ENCODE peak calls at places on chromosome 1, in four cellular contexts. N is activated gamma-delta T cell treated with anti-CD3 and anti-CD28 coated beads, Interleukin-2, amount 50 U/mL, for 16 hours; S is chondrocyte; M is neural progenitor cell. T is an unnamed sample.

GRCh38 chr1:247294282-247294681 is 37.4 kb downstream of the ZNF496 start:
- DNase-seq in N (no peak), S (no peak), M (no peak), T (no peak)

GRCh38 chr1:84298688-84299535 is 2.6 kb upstream of the SAMD13 start:
- DNase-seq in N (no peak), S (peak; percentile 80), M (peak; percentile 57), T (peak; percentile 8)

GRCh38 chr1:180343931-180344406 is 113.9 kb downstream of the LHX4 start:
- DNase-seq in N (no peak), S (no peak), M (no peak), T (no peak)

GRCh38 chr1:35016406-35016805 is 15.3 kb downstream of the ZMYM6 start:
- DNase-seq in N (no peak), S (no peak), M (no peak), T (no peak)

GRCh38 chr1:187790724-187791123 is 962.0 kb downstream of the PLA2G4A start:
- DNase-seq in N (no peak), S (no peak), M (no peak), T (no peak)

GRCh38 chr1:223500560-223501425 is 107.6 kb downstream of the CCDC185 start:
- DNase-seq in N (no peak), S (no peak), M (no peak), T (no peak)

GRCh38 chr1:14919755-14920154 is 233.8 kb upstream of the TMEM51 start:
- DNase-seq in N (no peak), S (no peak), M (no peak), T (no peak)

GRCh38 chr1:27360159-27361043 is 6.4 kb downstream of the MAP3K6 start:
- DNase-seq in N (no peak), S (peak; percentile 92), M (peak; percentile 66), T (no peak)

GRCh38 chr1:116697892-116698595 is 30.5 kb upstream of the IGSF3 start:
- DNase-seq in N (no peak), S (no peak), M (no peak), T (no peak)

GRCh38 chr1:236534164-236534651 is 10.4 kb downstream of the LGALS8 start:
- DNase-seq in N (no peak), S (no peak), M (no peak), T (no peak)

GRCh38 chr1:44036409-44037111 is 5.3 kb upstream of the SLC6A9 start:
- DNase-seq in N (peak; percentile 48), S (no peak), M (peak; percentile 82), T (peak; percentile 41)

GRCh38 chr1:226678701-226679100 is 60.4 kb downstream of the ITPKB start:
- DNase-seq in N (peak; percentile 38), S (no peak), M (no peak), T (no peak)

GRCh38 chr1:55374801-55375616 is 159.8 kb upstream of the USP24 start:
- DNase-seq in N (no peak), S (no peak), M (no peak), T (no peak)

T was measured in stimulated activated CD8-positive, alpha-beta memory T cell treated with anti-CD3 and anti-CD28 coated beads, Interleukin-12 subunit alpha, Interleukin-12 subunit beta, amount 100 ng/mL, for 4 hours.